ENCODE peak calls at places on chromosomes 3 and 15, in five cellular contexts. One of them, this sample, is unnamed.

GRCh38 chr3:94967196-94967595 is 904.3 kb downstream of the NSUN3 start:
- DNase-seq in foreskin fibroblast: no peak
- DNase-seq in stimulated activated CD4-positive, alpha-beta T cell treated with anti-CD3 and anti-CD28 coated beads, Interleukin-1b, Interleukin-23, amount 100 ng/mL, for 24 hours: no peak
- DNase-seq in activated CD4-positive, CD25-positive, alpha-beta regulatory T cell treated with anti-CD3 and anti-CD28 coated beads, Interleukin-2, amount 50 U/mL, for 16 hours: no peak
- DNase-seq in NCI-H1436 treated with DMSO at 0.1 percent for 48 hours: no peak
- DNase-seq in this sample: no peak

GRCh38 chr15:41805711-41806110 is 22.2 kb upstream of the JMJD7 start:
- DNase-seq in activated CD4-positive, CD25-positive, alpha-beta regulatory T cell treated with anti-CD3 and anti-CD28 coated beads, Interleukin-2, amount 50 U/mL, for 16 hours: no peak
- DNase-seq in NCI-H1436 treated with DMSO at 0.1 percent for 48 hours: no peak
- DNase-seq in foreskin fibroblast: no peak
- DNase-seq in stimulated activated CD4-positive, alpha-beta T cell treated with anti-CD3 and anti-CD28 coated beads, Interleukin-1b, Interleukin-23, amount 100 ng/mL, for 24 hours: no peak
- DNase-seq in this sample: no peak

GRCh38 chr3:169596126-169596525 is 67.4 kb downstream of the MECOM start:
- DNase-seq in stimulated activated CD4-positive, alpha-beta T cell treated with anti-CD3 and anti-CD28 coated beads, Interleukin-1b, Interleukin-23, amount 100 ng/mL, for 24 hours: no peak
- DNase-seq in activated CD4-positive, CD25-positive, alpha-beta regulatory T cell treated with anti-CD3 and anti-CD28 coated beads, Interleukin-2, amount 50 U/mL, for 16 hours: no peak
- DNase-seq in NCI-H1436 treated with DMSO at 0.1 percent for 48 hours: no peak
- DNase-seq in foreskin fibroblast: no peak
- DNase-seq in this sample: no peak

GRCh38 chr3:128895843-128896365 is 16.5 kb downstream of the ACAD9 start:
- DNase-seq in foreskin fibroblast: no peak
- DNase-seq in NCI-H1436 treated with DMSO at 0.1 percent for 48 hours: no peak
- DNase-seq in stimulated activated CD4-positive, alpha-beta T cell treated with anti-CD3 and anti-CD28 coated beads, Interleukin-1b, Interleukin-23, amount 100 ng/mL, for 24 hours: no peak
- DNase-seq in activated CD4-positive, CD25-positive, alpha-beta regulatory T cell treated with anti-CD3 and anti-CD28 coated beads, Interleukin-2, amount 50 U/mL, for 16 hours: no peak
- DNase-seq in this sample: no peak

GRCh38 chr3:58528629-58529028 is 8.4 kb downstream of the ACOX2 start:
- DNase-seq in NCI-H1436 treated with DMSO at 0.1 percent for 48 hours: no peak
- DNase-seq in foreskin fibroblast: peak
- DNase-seq in stimulated activated CD4-positive, alpha-beta T cell treated with anti-CD3 and anti-CD28 coated beads, Interleukin-1b, Interleukin-23, amount 100 ng/mL, for 24 hours: no peak
- DNase-seq in activated CD4-positive, CD25-positive, alpha-beta regulatory T cell treated with anti-CD3 and anti-CD28 coated beads, Interleukin-2, amount 50 U/mL, for 16 hours: no peak
- DNase-seq in this sample: no peak

GRCh38 chr3:71989165-71989564 is 204.2 kb upstream of the PROK2 start:
- DNase-seq in stimulated activated CD4-positive, alpha-beta T cell treated with anti-CD3 and anti-CD28 coated beads, Interleukin-1b, Interleukin-23, amount 100 ng/mL, for 24 hours: no peak
- DNase-seq in NCI-H1436 treated with DMSO at 0.1 percent for 48 hours: no peak
- DNase-seq in foreskin fibroblast: peak
- DNase-seq in activated CD4-positive, CD25-positive, alpha-beta regulatory T cell treated with anti-CD3 and anti-CD28 coated beads, Interleukin-2, amount 50 U/mL, for 16 hours: no peak
- DNase-seq in this sample: no peak

GRCh38 chr3:52250122-52250521 is 4.6 kb downstream of the PPM1M start:
- DNase-seq in stimulated activated CD4-positive, alpha-beta T cell treated with anti-CD3 and anti-CD28 coated beads, Interleukin-1b, Interleukin-23, amount 100 ng/mL, for 24 hours: no peak
- DNase-seq in foreskin fibroblast: no peak
- DNase-seq in activated CD4-positive, CD25-positive, alpha-beta regulatory T cell treated with anti-CD3 and anti-CD28 coated beads, Interleukin-2, amount 50 U/mL, for 16 hours: no peak
- DNase-seq in NCI-H1436 treated with DMSO at 0.1 percent for 48 hours: no peak
- DNase-seq in this sample: no peak

GRCh38 chr3:30504939-30505338 is 101.5 kb upstream of the TGFBR2 start:
- DNase-seq in activated CD4-positive, CD25-positive, alpha-beta regulatory T cell treated with anti-CD3 and anti-CD28 coated beads, Interleukin-2, amount 50 U/mL, for 16 hours: no peak
- DNase-seq in stimulated activated CD4-positive, alpha-beta T cell treated with anti-CD3 and anti-CD28 coated beads, Interleukin-1b, Interleukin-23, amount 100 ng/mL, for 24 hours: no peak
- DNase-seq in NCI-H1436 treated with DMSO at 0.1 percent for 48 hours: no peak
- DNase-seq in foreskin fibroblast: no peak
- DNase-seq in this sample: no peak

GRCh38 chr3:126895178-126896066 is 87.5 kb upstream of the PLXNA1 start:
- DNase-seq in stimulated activated CD4-positive, alpha-beta T cell treated with anti-CD3 and anti-CD28 coated beads, Interleukin-1b, Interleukin-23, amount 100 ng/mL, for 24 hours: no peak
- DNase-seq in foreskin fibroblast: peak
- DNase-seq in activated CD4-positive, CD25-positive, alpha-beta regulatory T cell treated with anti-CD3 and anti-CD28 coated beads, Interleukin-2, amount 50 U/mL, for 16 hours: no peak
- DNase-seq in NCI-H1436 treated with DMSO at 0.1 percent for 48 hours: no peak
- DNase-seq in this sample: no peak

GRCh38 chr3:191329654-191330308 is 545 bp downstream of the UTS2B start:
- DNase-seq in NCI-H1436 treated with DMSO at 0.1 percent for 48 hours: no peak
- DNase-seq in stimulated activated CD4-positive, alpha-beta T cell treated with anti-CD3 and anti-CD28 coated beads, Interleukin-1b, Interleukin-23, amount 100 ng/mL, for 24 hours: no peak
- DNase-seq in activated CD4-positive, CD25-positive, alpha-beta regulatory T cell treated with anti-CD3 and anti-CD28 coated beads, Interleukin-2, amount 50 U/mL, for 16 hours: no peak
- DNase-seq in foreskin fibroblast: peak
- DNase-seq in this sample: no peak

GRCh38 chr3:157239082-157239704 is 79.2 kb upstream of the CCNL1 start:
- DNase-seq in activated CD4-positive, CD25-positive, alpha-beta regulatory T cell treated with anti-CD3 and anti-CD28 coated beads, Interleukin-2, amount 50 U/mL, for 16 hours: peak
- DNase-seq in NCI-H1436 treated with DMSO at 0.1 percent for 48 hours: no peak
- DNase-seq in foreskin fibroblast: peak
- DNase-seq in stimulated activated CD4-positive, alpha-beta T cell treated with anti-CD3 and anti-CD28 coated beads, Interleukin-1b, Interleukin-23, amount 100 ng/mL, for 24 hours: peak
- DNase-seq in this sample: peak

GRCh38 chr3:17913349-17913748 is 170.9 kb upstream of the TBC1D5 start:
- DNase-seq in NCI-H1436 treated with DMSO at 0.1 percent for 48 hours: no peak
- DNase-seq in activated CD4-positive, CD25-positive, alpha-beta regulatory T cell treated with anti-CD3 and anti-CD28 coated beads, Interleukin-2, amount 50 U/mL, for 16 hours: no peak
- DNase-seq in stimulated activated CD4-positive, alpha-beta T cell treated with anti-CD3 and anti-CD28 coated beads, Interleukin-1b, Interleukin-23, amount 100 ng/mL, for 24 hours: no peak
- DNase-seq in foreskin fibroblast: no peak
- DNase-seq in this sample: no peak

GRCh38 chr15:85741021-85741421 is 53.7 kb downstream of the KLHL25 start:
- DNase-seq in foreskin fibroblast: no peak
- DNase-seq in stimulated activated CD4-positive, alpha-beta T cell treated with anti-CD3 and anti-CD28 coated beads, Interleukin-1b, Interleukin-23, amount 100 ng/mL, for 24 hours: no peak
- DNase-seq in NCI-H1436 treated with DMSO at 0.1 percent for 48 hours: no peak
- DNase-seq in activated CD4-positive, CD25-positive, alpha-beta regulatory T cell treated with anti-CD3 and anti-CD28 coated beads, Interleukin-2, amount 50 U/mL, for 16 hours: no peak
- DNase-seq in this sample: no peak

GRCh38 chr3:196991581-196992460 is 23.2 kb upstream of the PIGZ start:
- DNase-seq in stimulated activated CD4-positive, alpha-beta T cell treated with anti-CD3 and anti-CD28 coated beads, Interleukin-1b, Interleukin-23, amount 100 ng/mL, for 24 hours: no peak
- DNase-seq in foreskin fibroblast: no peak
- DNase-seq in activated CD4-positive, CD25-positive, alpha-beta regulatory T cell treated with anti-CD3 and anti-CD28 coated beads, Interleukin-2, amount 50 U/mL, for 16 hours: no peak
- DNase-seq in NCI-H1436 treated with DMSO at 0.1 percent for 48 hours: no peak
- DNase-seq in this sample: no peak